ENCODE peak calls at places on chromosomes 11 and 22, in nine cellular contexts. One of them, this sample, is unnamed.

GRCh38 chr22:20174785-20175596 is 24.1 kb upstream of the CCDC188 start:
- DNase-seq in left lung: no peak
- DNase-seq in adrenal gland: no peak
- DNase-seq in AG04450: no peak
- DNase-seq in astrocyte of the spinal cord: no peak
- DNase-seq in IMR-90: peak; percentile 9
- DNase-seq in MM.1S: no peak
- DNase-seq in thoracic aorta: no peak
- DNase-seq in AG09309: no peak
- DNase-seq in this sample: peak; percentile 38

GRCh38 chr11:111269146-111269868 is 23.8 kb downstream of the POU2AF2 start:
- DNase-seq in left lung: no peak
- DNase-seq in adrenal gland: no peak
- DNase-seq in AG04450: no peak
- DNase-seq in astrocyte of the spinal cord: peak; percentile 18
- DNase-seq in IMR-90: no peak
- DNase-seq in MM.1S: no peak
- DNase-seq in thoracic aorta: no peak
- DNase-seq in AG09309: no peak
- DNase-seq in this sample: peak; percentile 56

GRCh38 chr11:12455938-12456337 is 78.6 kb downstream of the PARVA start:
- DNase-seq in left lung: no peak
- DNase-seq in adrenal gland: no peak
- DNase-seq in AG04450: peak; percentile 67
- DNase-seq in astrocyte of the spinal cord: peak; percentile 50
- DNase-seq in IMR-90: peak; percentile 88
- DNase-seq in MM.1S: no peak
- DNase-seq in thoracic aorta: no peak
- DNase-seq in AG09309: no peak
- DNase-seq in this sample: peak; percentile 53

GRCh38 chr11:62545437-62546243 is 966 bp downstream of the AHNAK start:
- DNase-seq in left lung: peak; percentile 93
- DNase-seq in adrenal gland: peak; percentile 94
- DNase-seq in AG04450: peak; percentile 80
- DNase-seq in astrocyte of the spinal cord: peak; percentile 97
- DNase-seq in IMR-90: peak; percentile 93
- DNase-seq in MM.1S: no peak
- DNase-seq in thoracic aorta: peak; percentile 82
- DNase-seq in AG09309: peak; percentile 64
- DNase-seq in this sample: peak; percentile 93

GRCh38 chr22:19626042-19626560 is 88.2 kb upstream of the SEPTIN5 start:
- DNase-seq in left lung: no peak
- DNase-seq in adrenal gland: no peak
- DNase-seq in AG04450: no peak
- DNase-seq in astrocyte of the spinal cord: no peak
- DNase-seq in IMR-90: no peak
- DNase-seq in MM.1S: no peak
- DNase-seq in thoracic aorta: no peak
- DNase-seq in AG09309: no peak
- DNase-seq in this sample: no peak

GRCh38 chr11:122186439-122187080 is 70.5 kb upstream of the BLID start:
- DNase-seq in left lung: no peak
- DNase-seq in adrenal gland: no peak
- DNase-seq in AG04450: peak; percentile 86
- DNase-seq in astrocyte of the spinal cord: peak; percentile 95
- DNase-seq in IMR-90: peak; percentile 97
- DNase-seq in MM.1S: no peak
- DNase-seq in thoracic aorta: no peak
- DNase-seq in AG09309: peak; percentile 99
- DNase-seq in this sample: peak; percentile 98

GRCh38 chr11:93832780-93833179 is 17.6 kb downstream of the VSTM5 start:
- DNase-seq in left lung: no peak
- DNase-seq in adrenal gland: no peak
- DNase-seq in AG04450: no peak
- DNase-seq in astrocyte of the spinal cord: no peak
- DNase-seq in IMR-90: no peak
- DNase-seq in MM.1S: no peak
- DNase-seq in thoracic aorta: no peak
- DNase-seq in AG09309: no peak
- DNase-seq in this sample: no peak

GRCh38 chr11:8649361-8649760 is 33.1 kb downstream of the TRIM66 start:
- DNase-seq in left lung: no peak
- DNase-seq in adrenal gland: no peak
- DNase-seq in AG04450: peak; percentile 7
- DNase-seq in astrocyte of the spinal cord: peak; percentile 48
- DNase-seq in IMR-90: peak; percentile 68
- DNase-seq in MM.1S: no peak
- DNase-seq in thoracic aorta: no peak
- DNase-seq in AG09309: no peak
- DNase-seq in this sample: peak; percentile 29

GRCh38 chr11:59204736-59205135 is 8.0 kb downstream of the MPEG1 start:
- DNase-seq in left lung: no peak
- DNase-seq in adrenal gland: no peak
- DNase-seq in AG04450: no peak
- DNase-seq in astrocyte of the spinal cord: no peak
- DNase-seq in IMR-90: peak; percentile 31
- DNase-seq in MM.1S: no peak
- DNase-seq in thoracic aorta: no peak
- DNase-seq in AG09309: no peak
- DNase-seq in this sample: no peak

GRCh38 chr22:50216161-50216683 is 15.4 kb downstream of the SELENOO start:
- DNase-seq in left lung: no peak
- DNase-seq in adrenal gland: no peak
- DNase-seq in AG04450: no peak
- DNase-seq in astrocyte of the spinal cord: no peak
- DNase-seq in IMR-90: no peak
- DNase-seq in MM.1S: no peak
- DNase-seq in thoracic aorta: no peak
- DNase-seq in AG09309: no peak
- DNase-seq in this sample: no peak

GRCh38 chr11:22666700-22667439 is 459 bp downstream of the GAS2 start:
- DNase-seq in left lung: peak; percentile 33
- DNase-seq in adrenal gland: peak; percentile 22
- DNase-seq in AG04450: no peak
- DNase-seq in astrocyte of the spinal cord: peak; percentile 27
- DNase-seq in IMR-90: no peak
- DNase-seq in MM.1S: peak; percentile 48
- DNase-seq in thoracic aorta: no peak
- DNase-seq in AG09309: no peak
- DNase-seq in this sample: peak; percentile 21
- TF ChIP-seq CTCF in left lung: no peak
- TF ChIP-seq CTCF in adrenal gland: no peak
- TF ChIP-seq CTCF in AG04450: no peak
- TF ChIP-seq CTCF in astrocyte of the spinal cord: no peak
- TF ChIP-seq CTCF in IMR-90: no peak
- TF ChIP-seq CTCF in MM.1S: no peak
- TF ChIP-seq CTCF in thoracic aorta: no peak
- TF ChIP-seq CTCF in AG09309: no peak
- TF ChIP-seq CTCF in this sample: no peak

DNA sequence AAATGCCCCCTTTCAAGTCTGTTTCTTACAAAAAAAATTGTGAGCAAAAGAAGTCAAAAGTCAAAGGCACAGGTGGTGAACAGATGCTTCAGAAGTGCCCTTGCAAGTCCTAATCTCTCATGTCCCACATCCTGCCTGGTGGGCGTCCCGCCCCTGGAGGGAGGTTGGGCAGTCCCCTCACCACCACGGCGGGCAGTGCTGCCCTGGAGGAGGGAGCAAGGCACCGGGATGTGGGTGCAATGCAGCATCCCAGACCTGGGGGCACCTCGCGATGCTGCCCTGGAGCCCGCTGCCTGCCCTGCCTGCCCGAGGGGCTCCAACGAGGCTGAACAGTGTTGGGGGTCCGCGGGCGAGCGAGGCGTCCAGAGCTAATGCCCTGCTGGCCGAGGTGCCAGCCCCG is 15.9 kb downstream of the MRGPRG start:
- DNase-seq in left lung: peak; percentile 19
- DNase-seq in adrenal gland: no peak
- DNase-seq in AG04450: no peak
- DNase-seq in astrocyte of the spinal cord: no peak
- DNase-seq in IMR-90: no peak
- DNase-seq in MM.1S: no peak
- DNase-seq in thoracic aorta: no peak
- DNase-seq in AG09309: no peak
- DNase-seq in this sample: no peak
- H3K4me3 ChIP-seq in left lung: no peak overlapping the region
- H3K4me3 ChIP-seq in adrenal gland: no peak overlapping the region
- H3K4me3 ChIP-seq in AG04450: no peak overlapping the region
- H3K4me3 ChIP-seq in astrocyte of the spinal cord: no peak overlapping the region
- H3K4me3 ChIP-seq in IMR-90: no peak overlapping the region
- H3K4me3 ChIP-seq in MM.1S: no peak overlapping the region
- H3K4me3 ChIP-seq in thoracic aorta: no peak overlapping the region
- H3K4me3 ChIP-seq in AG09309: no peak overlapping the region
- H3K4me3 ChIP-seq in this sample: no peak overlapping the region

DNA sequence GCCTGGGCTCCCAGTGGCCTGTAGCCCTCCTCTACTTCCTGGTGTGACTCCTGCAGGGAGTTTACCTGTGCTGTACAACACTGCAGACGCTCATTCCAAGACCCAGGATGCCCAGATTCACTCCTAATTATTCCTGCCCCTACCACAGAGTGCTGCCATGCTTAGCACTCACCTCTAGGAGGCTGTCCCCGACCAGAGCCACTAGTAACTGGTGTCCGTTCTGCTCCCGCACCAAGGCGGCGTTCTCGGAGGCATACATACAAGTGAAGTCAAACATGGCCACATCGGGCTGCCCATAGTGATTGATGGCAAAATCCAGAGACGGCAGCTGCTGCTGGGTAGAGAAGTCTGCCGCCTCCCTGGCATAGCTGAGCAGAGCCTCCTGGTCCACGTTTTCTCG is 122.3 kb upstream of the BID start:
- DNase-seq in left lung: no peak
- DNase-seq in adrenal gland: peak; percentile 56
- DNase-seq in AG04450: no peak
- DNase-seq in astrocyte of the spinal cord: peak; percentile 33
- DNase-seq in IMR-90: peak; percentile 27
- DNase-seq in MM.1S: no peak
- DNase-seq in thoracic aorta: no peak
- DNase-seq in AG09309: no peak
- DNase-seq in this sample: peak; percentile 26
- TF ChIP-seq CTCF in left lung: no peak
- TF ChIP-seq CTCF in adrenal gland: peak; percentile 57
- TF ChIP-seq CTCF in AG04450: peak; percentile 56
- TF ChIP-seq CTCF in astrocyte of the spinal cord: peak; percentile 66
- TF ChIP-seq CTCF in IMR-90: peak; percentile 32
- TF ChIP-seq CTCF in MM.1S: no peak
- TF ChIP-seq CTCF in thoracic aorta: peak; percentile 35
- TF ChIP-seq CTCF in AG09309: peak; percentile 44
- TF ChIP-seq CTCF in this sample: peak; percentile 63

GRCh38 chr11:44614281-44614680 is 48.8 kb downstream of the CD82 start:
- DNase-seq in left lung: no peak
- DNase-seq in adrenal gland: no peak
- DNase-seq in AG04450: no peak
- DNase-seq in astrocyte of the spinal cord: no peak
- DNase-seq in IMR-90: no peak
- DNase-seq in MM.1S: no peak
- DNase-seq in thoracic aorta: no peak
- DNase-seq in AG09309: no peak
- DNase-seq in this sample: no peak
- H3K4me3 ChIP-seq in left lung: no peak overlapping the region
- H3K4me3 ChIP-seq in adrenal gland: no peak overlapping the region
- H3K4me3 ChIP-seq in AG04450: no peak overlapping the region
- H3K4me3 ChIP-seq in astrocyte of the spinal cord: no peak overlapping the region
- H3K4me3 ChIP-seq in IMR-90: no peak overlapping the region
- H3K4me3 ChIP-seq in MM.1S: no peak overlapping the region
- H3K4me3 ChIP-seq in thoracic aorta: no peak overlapping the region
- H3K4me3 ChIP-seq in AG09309: no peak overlapping the region
- H3K4me3 ChIP-seq in this sample: no peak overlapping the region

DNA sequence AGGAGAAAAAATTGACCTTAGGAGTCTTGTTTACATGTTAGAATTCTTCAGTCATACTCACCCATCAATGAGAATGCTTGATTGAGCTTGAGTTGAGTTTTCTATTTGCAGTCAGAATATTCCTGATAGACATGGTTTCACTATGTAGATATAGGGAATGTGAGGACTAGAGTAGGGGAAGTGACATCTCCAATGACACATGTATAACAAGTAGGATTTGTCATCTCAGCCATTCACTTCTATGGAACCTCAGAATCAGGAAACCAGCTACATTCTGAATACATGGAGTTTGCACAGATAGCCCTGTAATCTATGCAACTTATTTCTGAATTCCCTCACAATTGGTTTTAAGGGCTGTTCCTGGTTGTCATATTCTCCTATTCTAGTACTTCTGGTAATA is 20.1 kb upstream of the OR9Q1 start:
- DNase-seq in left lung: no peak
- DNase-seq in adrenal gland: no peak
- DNase-seq in AG04450: no peak
- DNase-seq in astrocyte of the spinal cord: no peak
- DNase-seq in IMR-90: no peak
- DNase-seq in MM.1S: no peak
- DNase-seq in thoracic aorta: no peak
- DNase-seq in AG09309: no peak
- DNase-seq in this sample: no peak
- TF ChIP-seq CTCF in left lung: no peak
- TF ChIP-seq CTCF in adrenal gland: no peak
- TF ChIP-seq CTCF in AG04450: no peak
- TF ChIP-seq CTCF in astrocyte of the spinal cord: no peak
- TF ChIP-seq CTCF in IMR-90: no peak
- TF ChIP-seq CTCF in MM.1S: no peak
- TF ChIP-seq CTCF in thoracic aorta: no peak
- TF ChIP-seq CTCF in AG09309: no peak
- TF ChIP-seq CTCF in this sample: no peak

This sample was measured in choroid plexus epithelial cell.